ENCODE peak calls at places on chromosomes 1 and 21, in five cellular contexts. S is left ventricle myocardium inferior, I is A549, U is AG09309, M is HFFc6. K is an unnamed sample.

GRCh38 chr1:177505905-177506590 is 335.3 kb downstream of the BRINP2 start:
- DNase-seq in U (no peak), S (no peak), M (no peak), I (no peak), K (no peak)

GRCh38 chr1:33347650-33347992 is 26.7 kb upstream of the A3GALT2 start:
- DNase-seq in U (no peak), S (no peak), M (no peak), I (peak), K (no peak)

GRCh38 chr1:150259758-150260669 is 2.4 kb downstream of the CA14 start:
- DNase-seq in U (no peak), S (no peak), I (no peak), M (no peak), K (no peak)

GRCh38 chr21:42221581-42222345 is 2.8 kb downstream of the ABCG1 start:
- DNase-seq in M (no peak), I (no peak), S (no peak), U (no peak), K (no peak)

GRCh38 chr1:177171536-177172123 is 872 bp downstream of the BRINP2 start:
- DNase-seq in S (no peak), I (no peak), U (no peak), M (no peak), K (no peak)

GRCh38 chr1:11364170-11364569 is 91.2 kb downstream of the UBIAD1 start:
- DNase-seq in S (no peak), U (no peak), I (no peak), M (no peak), K (no peak)

GRCh38 chr1:41282679-41283317 is 40.7 kb upstream of the SCMH1 start:
- DNase-seq in M (no peak), S (no peak), I (peak), U (no peak), K (peak)

GRCh38 chr1:109181807-109182163 is 31.9 kb upstream of the SARS1 start:
- DNase-seq in S (no peak), U (no peak), I (no peak), M (no peak), K (no peak)

GRCh38 chr1:9129391-9130041 is 614 bp upstream of the GPR157 start:
- DNase-seq in U (no peak), I (peak), M (peak), S (peak), K (peak)

GRCh38 chr1:34113887-34114286 is 51.1 kb downstream of the CSMD2 start:
- DNase-seq in M (peak), I (peak), U (no peak), S (no peak), K (no peak)

GRCh38 chr21:44872568-44873355 is 728 bp downstream of the PTTG1IP start:
- DNase-seq in I (no peak), U (no peak), M (peak), S (peak), K (peak)

GRCh38 chr1:56056438-56057312 is 522.7 kb downstream of the PLPP3 start:
- DNase-seq in U (no peak), I (no peak), M (peak), S (no peak), K (no peak)

GRCh38 chr21:45421071-45421845 is 16.3 kb downstream of the COL18A1 start:
- DNase-seq in S (peak), U (no peak), I (peak), M (no peak), K (no peak)

GRCh38 chr1:8863138-8863537 is 15.3 kb downstream of the ENO1 start:
- DNase-seq in I (no peak), S (no peak), U (no peak), M (no peak), K (no peak)

GRCh38 chr1:31683997-31684396 is 19.8 kb downstream of the COL16A1 start:
- DNase-seq in I (no peak), M (no peak), S (no peak), U (no peak), K (no peak)

GRCh38 chr1:158809862-158810261 is 21.3 kb upstream of the MNDA start:
- DNase-seq in M (no peak), I (no peak), U (no peak), S (no peak), K (no peak)

GRCh38 chr1:180169641-180170155 is 15.0 kb downstream of the QSOX1 start:
- DNase-seq in I (no peak), S (no peak), M (no peak), U (no peak), K (no peak)

GRCh38 chr1:186165303-186165702 is 209.8 kb downstream of the TPR start:
- DNase-seq in S (no peak), I (no peak), U (no peak), M (no peak), K (no peak)

GRCh38 chr1:211928993-211929637 is 98.6 kb upstream of the LPGAT1 start:
- DNase-seq in S (no peak), M (no peak), I (peak), U (no peak), K (no peak)

GRCh38 chr1:11740258-11741192 is 4.6 kb downstream of the AGTRAP start:
- DNase-seq in I (no peak), U (no peak), S (no peak), M (no peak), K (no peak)

GRCh38 chr1:53326598-53327182 is 1.2 kb downstream of the LRP8 start:
- DNase-seq in S (no peak), M (no peak), I (no peak), U (no peak), K (no peak)

GRCh38 chr1:211630236-211631081 is 45.0 kb downstream of the NEK2 start:
- DNase-seq in S (peak), M (no peak), U (no peak), I (no peak), K (no peak)

GRCh38 chr1:89271616-89272015 is 1.0 kb downstream of the GBP5 start:
- DNase-seq in U (peak), M (peak), S (no peak), I (no peak), K (no peak)

GRCh38 chr1:234585333-234586055 is 24.5 kb downstream of the IRF2BP2 start:
- DNase-seq in I (no peak), S (no peak), M (no peak), U (no peak), K (no peak)

GRCh38 chr1:108209456-108210108 is 9.4 kb upstream of the SLC25A24 start:
- DNase-seq in I (no peak), U (no peak), M (no peak), S (no peak), K (no peak)

GRCh38 chr1:87291107-87291506 is 37.6 kb upstream of the LMO4 start:
- DNase-seq in U (peak), M (peak), S (no peak), I (no peak), K (no peak)

GRCh38 chr1:15343099-15343498 is 66.6 kb upstream of the EFHD2 start:
- DNase-seq in S (no peak), M (no peak), I (no peak), U (no peak), K (no peak)

GRCh38 chr1:10597492-10597891 is 122.7 kb downstream of the PEX14 start:
- DNase-seq in S (no peak), I (no peak), U (no peak), M (no peak), K (no peak)

GRCh38 chr1:184088037-184088436 is 36.5 kb downstream of the TSEN15 start:
- DNase-seq in S (no peak), U (no peak), M (no peak), I (no peak), K (no peak)

GRCh38 chr1:68308034-68308433 is 75.7 kb upstream of the WLS start:
- DNase-seq in U (no peak), M (no peak), S (no peak), I (no peak), K (no peak)

GRCh38 chr1:226702318-226702956 is 36.6 kb downstream of the ITPKB start:
- DNase-seq in S (no peak), I (no peak), U (peak), M (no peak), K (no peak)

GRCh38 chr1:30087465-30087864 is 635.9 kb downstream of the MATN1 start:
- DNase-seq in I (peak), M (peak), S (no peak), U (no peak), K (no peak)

GRCh38 chr1:186104459-186104858 is 270.6 kb downstream of the TPR start:
- DNase-seq in U (no peak), I (no peak), S (no peak), M (no peak), K (no peak)

GRCh38 chr1:53413175-53414001 is 45.8 kb upstream of the DMRTB1 start:
- DNase-seq in M (peak), S (no peak), U (peak), I (peak), K (no peak)

GRCh38 chr1:210244746-210245367 is 12.3 kb downstream of the SERTAD4 start:
- DNase-seq in I (no peak), S (no peak), U (no peak), M (peak), K (no peak)

GRCh38 chr1:12528021-12528852 is 89.8 kb downstream of the DHRS3 start:
- DNase-seq in M (peak), I (peak), S (peak), U (peak), K (no peak)

DNA sequence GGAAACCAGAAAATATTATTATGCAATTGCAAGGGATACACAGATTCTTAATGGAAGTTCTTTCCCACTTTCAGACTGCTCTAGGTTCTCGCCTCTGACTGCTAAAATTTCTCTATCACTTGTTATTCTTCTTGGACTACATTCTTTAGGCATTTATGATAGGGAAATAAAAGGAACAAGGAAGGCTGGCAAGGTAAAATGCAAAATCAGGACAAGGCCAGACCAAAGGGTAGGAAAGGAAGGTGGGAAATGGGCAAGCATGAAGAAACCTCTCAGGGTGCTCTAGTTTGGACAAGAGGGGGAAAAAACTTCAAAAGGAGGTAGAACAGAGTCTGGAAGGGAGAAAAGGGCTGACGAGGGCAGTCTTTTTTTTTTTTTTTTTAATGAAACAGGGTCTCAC is 26.2 kb downstream of the UROD start:
- DNase-seq in S (no peak), I (no peak), M (no peak), U (no peak), K (no peak)
- TF ChIP-seq CTCF in S (no peak), I (no peak), M (no peak), U (no peak), K (no peak)

GRCh38 chr1:75053207-75053606 is 81.0 kb upstream of the LHX8 start:
- DNase-seq in I (peak), S (no peak), M (no peak), U (no peak), K (no peak)
- TF ChIP-seq CTCF in I (peak), S (no peak), M (no peak), U (no peak), K (peak)

GRCh38 chr1:3375256-3375655 is 79.2 kb upstream of the ARHGEF16 start:
- DNase-seq in S (no peak), M (peak), I (no peak), U (no peak), K (no peak)

GRCh38 chr1:3377166-3377565 is 77.3 kb upstream of the ARHGEF16 start:
- DNase-seq in M (no peak), S (no peak), I (no peak), U (no peak), K (no peak)

GRCh38 chr1:3378411-3379208 is 75.9 kb upstream of the ARHGEF16 start:
- DNase-seq in I (no peak), U (no peak), M (no peak), S (no peak), K (no peak)

GRCh38 chr1:3379934-3380333 is 74.5 kb upstream of the ARHGEF16 start:
- DNase-seq in S (no peak), I (no peak), M (no peak), U (no peak), K (no peak)

GRCh38 chr1:3377604-3378279 is 76.7 kb upstream of the ARHGEF16 start:
- DNase-seq in M (no peak), U (no peak), I (no peak), S (no peak), K (no peak)
- TF ChIP-seq CTCF in M (no peak), U (no peak), I (no peak), S (no peak), K (peak)

DNA sequence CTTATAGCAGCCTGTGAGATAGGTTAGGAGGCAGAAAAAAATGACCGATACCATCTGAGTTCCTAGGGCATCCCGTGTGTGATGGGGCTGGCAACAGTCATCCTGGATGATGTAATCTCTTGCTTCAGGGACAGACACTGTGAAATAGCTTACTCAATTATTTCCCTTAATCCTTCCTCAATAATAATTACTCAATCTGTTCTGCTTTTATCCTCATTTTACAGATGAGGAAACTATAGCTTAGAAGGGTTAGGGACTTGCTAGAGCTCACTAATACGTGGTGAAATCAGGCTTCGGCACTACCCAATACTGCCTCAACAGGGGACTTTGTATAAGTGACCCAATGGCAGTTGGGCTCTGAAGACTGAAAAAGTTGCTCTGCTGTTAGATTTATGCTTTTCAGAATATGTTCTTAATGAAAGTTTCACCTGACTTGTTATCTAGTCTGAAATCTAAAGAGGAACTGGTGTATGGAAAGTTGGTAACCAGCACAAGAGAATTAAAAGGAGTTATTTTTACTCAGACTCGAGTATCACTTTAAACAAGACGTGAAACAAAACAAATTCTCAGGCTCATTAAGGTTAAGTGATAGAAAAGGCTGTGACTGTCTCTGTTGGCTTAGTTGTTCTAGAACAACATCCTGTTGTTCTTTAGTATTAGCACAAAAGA is 14.4 kb downstream of the CD55 start:
- DNase-seq in U (no peak), S (no peak), I (no peak), M (no peak), K (no peak)
- TF ChIP-seq CTCF in U (no peak), S (no peak), I (no peak), M (no peak), K (no peak)

GRCh38 chr1:157695417-157695816 is 5.2 kb downstream of the FCRL3 start:
- DNase-seq in I (no peak), M (no peak), U (no peak), S (no peak), K (no peak)

GRCh38 chr1:157696966-157697628 is 3.5 kb downstream of the FCRL3 start:
- DNase-seq in S (no peak), U (no peak), I (no peak), M (no peak), K (no peak)

DNA sequence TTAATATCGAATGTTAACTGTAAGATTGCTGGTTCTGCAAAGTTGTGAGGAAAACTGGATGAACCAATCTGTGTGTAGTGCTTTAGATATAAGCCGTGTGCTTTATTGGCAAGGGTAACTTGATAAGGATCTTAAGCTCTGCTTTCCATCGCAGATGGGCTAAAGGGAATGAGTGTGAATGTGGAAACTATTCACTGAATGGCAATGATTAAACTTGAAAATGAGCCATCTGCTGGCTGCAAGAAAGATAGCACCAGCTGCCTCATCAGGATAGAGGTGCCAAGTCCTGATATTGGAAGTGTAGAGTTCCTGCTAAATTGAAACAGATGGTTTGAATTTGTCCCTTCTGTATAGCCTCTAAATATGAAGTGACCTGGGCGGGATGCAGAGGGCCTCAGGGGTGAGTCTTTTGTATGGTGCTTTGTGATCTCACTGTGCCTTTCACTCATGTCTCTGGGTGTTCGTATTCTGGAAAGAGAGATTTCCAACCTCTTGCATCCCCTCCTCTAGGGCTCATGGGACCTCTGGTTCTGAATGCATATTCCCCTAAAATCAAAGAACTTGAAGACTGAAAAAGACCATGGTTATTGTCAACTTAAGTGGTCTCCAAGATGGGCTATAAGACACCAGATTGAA is 9.2 kb downstream of the FCRL3 start:
- DNase-seq in M (peak), S (no peak), U (peak), I (peak), K (no peak)
- TF ChIP-seq CTCF in M (peak), S (peak), U (peak), I (peak), K (peak)

GRCh38 chr1:168759077-168759476 is 30.1 kb upstream of the DPT start:
- DNase-seq in I (no peak), S (no peak), U (no peak), M (no peak), K (no peak)

GRCh38 chr1:168758503-168758902 is 29.5 kb upstream of the DPT start:
- DNase-seq in S (no peak), M (no peak), I (no peak), U (no peak), K (no peak)

GRCh38 chr1:168752171-168752570 is 23.2 kb upstream of the DPT start:
- DNase-seq in I (peak), S (no peak), U (no peak), M (no peak), K (no peak)

GRCh38 chr1:168760241-168760640 is 31.2 kb upstream of the DPT start:
- DNase-seq in S (no peak), U (no peak), M (no peak), I (no peak), K (no peak)

GRCh38 chr1:168755800-168756418 is 26.9 kb upstream of the DPT start:
- DNase-seq in I (no peak), M (no peak), U (no peak), S (no peak), K (no peak)
- TF ChIP-seq CTCF in I (no peak), M (no peak), U (no peak), S (no peak), K (no peak)

K was measured in progenitor cell of endocrine pancreas.